ENCODE peak calls at places on chromosomes 12 and 14, in four cellular contexts. K is cardiac muscle cell, I is breast epithelium, L is lung. S is an unnamed sample.

GRCh38 chr14:105255021-105255507 is 6.7 kb downstream of the BTBD6 start:
- DNase-seq in K (peak), I (no peak), L (no peak), S (peak)

GRCh38 chr12:4261655-4262054 is 11.9 kb upstream of the CCND2 start:
- DNase-seq in K (no peak), I (no peak), L (no peak), S (peak)

GRCh38 chr12:87960557-87960956 is 68.6 kb downstream of the C12orf50 start:
- DNase-seq in K (no peak), I (no peak), L (no peak), S (no peak)

GRCh38 chr14:24838945-24839616 is 205.1 kb upstream of the GZMB start:
- DNase-seq in K (peak), I (no peak), L (no peak), S (no peak)

GRCh38 chr14:36747411-36748184 is 85.9 kb downstream of the PAX9 start:
- DNase-seq in K (no peak), I (no peak), L (no peak), S (no peak)

GRCh38 chr12:25373396-25373795 is 122.7 kb upstream of the KRAS start:
- DNase-seq in K (no peak), I (no peak), L (no peak), S (no peak)

GRCh38 chr12:78442454-78442801 is 422.1 kb upstream of the SYT1 start:
- DNase-seq in K (peak), I (no peak), L (no peak), S (no peak)

GRCh38 chr12:29309320-29309902 is 71.6 kb downstream of the ERGIC2 start:
- DNase-seq in K (peak), I (no peak), L (no peak), S (no peak)

GRCh38 chr12:14896477-14897184 is 11.0 kb upstream of the MGP start:
- DNase-seq in K (peak), I (no peak), L (no peak), S (no peak)

GRCh38 chr14:58994130-58994529 is 194.3 kb upstream of the DAAM1 start:
- DNase-seq in K (no peak), I (no peak), L (no peak), S (no peak)

GRCh38 chr12:59615392-59616165 is 19.8 kb downstream of the SLC16A7 start:
- DNase-seq in K (no peak), I (no peak), L (no peak), S (no peak)

GRCh38 chr12:115223322-115223721 is 539.3 kb upstream of the TBX3 start:
- DNase-seq in K (peak), I (no peak), L (no peak), S (no peak)

GRCh38 chr12:77064891-77065360 is 443 bp downstream of the E2F7 start:
- DNase-seq in K (no peak), I (peak), L (no peak), S (no peak)

GRCh38 chr14:78092040-78092439 is 78.1 kb upstream of the NRXN3 start:
- DNase-seq in K (no peak), I (no peak), L (no peak), S (no peak)

GRCh38 chr12:49260831-49261363 is 4.0 kb upstream of the TUBA1C start:
- DNase-seq in K (peak), I (no peak), L (no peak), S (no peak)

GRCh38 chr12:47935196-47935595 is 28.2 kb upstream of the TMEM106C start:
- DNase-seq in K (peak), I (no peak), L (no peak), S (no peak)

GRCh38 chr12:121167232-121167820 is 34.6 kb downstream of the P2RX7 start:
- DNase-seq in K (peak), I (no peak), L (no peak), S (no peak)

DNA sequence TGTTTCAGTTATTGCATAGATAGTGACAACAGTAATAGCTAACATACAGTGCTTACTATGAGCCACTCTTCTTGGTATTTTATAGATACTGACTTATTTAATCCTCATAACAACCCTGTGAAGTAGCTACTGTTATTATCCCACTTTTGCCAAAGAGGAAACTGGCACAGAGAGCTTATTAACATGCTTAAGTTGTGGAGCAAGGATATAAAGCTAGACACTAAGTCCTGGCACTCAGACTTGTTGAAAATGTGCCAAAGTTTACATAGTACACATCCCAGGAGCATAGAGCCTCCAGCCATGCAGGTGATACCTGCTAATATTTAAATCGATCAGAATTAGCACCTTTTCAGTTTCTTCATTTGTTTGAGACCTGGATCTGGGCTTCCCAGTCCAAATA is 41.8 kb downstream of the VEZT start:
- DNase-seq in K (no peak), I (no peak), L (no peak), S (no peak)
- TF ChIP-seq CTCF in K (no peak), I (no peak), L (no peak), S (no peak)

GRCh38 chr12:94148841-94149780 is 734 bp downstream of the PLXNC1 start:
- DNase-seq in K (peak), I (no peak), L (no peak), S (peak)
- TF ChIP-seq CTCF in K (peak), I (no peak), L (peak), S (peak)

GRCh38 chr12:6180300-6181051 is 19.7 kb upstream of the CD9 start:
- DNase-seq in K (peak), I (no peak), L (peak), S (no peak)

GRCh38 chr12:6177593-6178358 is 22.4 kb upstream of the CD9 start:
- DNase-seq in K (no peak), I (no peak), L (no peak), S (no peak)

GRCh38 chr12:6181166-6181565 is 19.0 kb upstream of the CD9 start:
- DNase-seq in K (no peak), I (no peak), L (no peak), S (no peak)

GRCh38 chr12:6181583-6182278 is 18.5 kb upstream of the CD9 start:
- DNase-seq in K (peak), I (no peak), L (no peak), S (no peak)

GRCh38 chr12:6178981-6179761 is 21.0 kb upstream of the CD9 start:
- DNase-seq in K (peak), I (no peak), L (no peak), S (no peak)
- TF ChIP-seq CTCF in K (peak), I (no peak), L (no peak), S (no peak)

DNA sequence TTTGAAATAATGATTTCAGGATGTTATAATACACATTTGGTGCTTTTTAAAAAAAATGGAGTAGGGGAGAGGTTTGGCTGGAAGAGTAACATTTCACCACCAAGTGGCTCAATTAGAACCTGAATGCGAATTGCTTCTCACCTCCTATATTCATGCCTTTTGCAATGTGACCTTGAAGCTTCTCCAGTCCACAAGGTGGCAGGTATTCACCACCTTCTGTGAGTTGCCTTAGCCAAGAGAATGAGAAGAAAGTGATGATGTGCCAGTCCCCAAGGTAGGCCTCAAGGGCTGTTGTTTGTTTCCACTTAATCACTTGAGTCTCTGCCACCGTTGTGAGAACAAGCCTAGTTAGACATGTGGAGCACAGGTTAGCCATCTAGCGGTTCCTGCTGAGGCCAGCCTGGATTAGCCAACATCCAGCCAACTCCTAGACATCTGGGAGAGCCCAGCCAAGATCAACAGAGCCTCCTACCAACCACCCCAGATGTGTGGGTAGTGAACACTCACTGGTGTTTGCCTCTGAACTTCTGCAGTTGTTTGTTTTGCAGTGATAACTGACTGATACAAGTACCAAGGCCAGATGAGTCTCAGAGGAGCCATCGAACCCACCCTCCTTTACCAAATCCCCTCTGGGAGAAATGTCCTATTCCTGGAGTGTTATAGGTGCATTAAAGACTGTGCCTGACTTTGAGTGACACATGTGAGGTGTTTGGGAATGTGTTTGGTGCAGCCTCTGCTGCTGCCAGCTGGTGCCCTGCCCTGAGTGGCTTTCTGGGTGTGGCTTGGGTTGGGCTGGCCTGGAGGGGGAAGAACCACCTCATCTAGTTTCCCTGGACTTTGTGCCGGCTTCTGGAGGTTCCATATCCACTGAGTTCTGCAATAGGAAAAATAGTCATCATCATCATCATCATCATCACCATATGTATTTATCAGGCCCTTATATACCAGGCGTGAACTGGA is 132.5 kb upstream of the RFLNA start:
- DNase-seq in K (no peak), I (no peak), L (no peak), S (no peak)
- TF ChIP-seq CTCF in K (no peak), I (no peak), L (no peak), S (no peak)

GRCh38 chr12:108304633-108305032 is 34.5 kb downstream of the CMKLR1 start:
- DNase-seq in K (peak), I (no peak), L (no peak), S (no peak)

GRCh38 chr12:108299980-108300696 is 39.0 kb downstream of the CMKLR1 start:
- DNase-seq in K (no peak), I (no peak), L (no peak), S (no peak)

GRCh38 chr12:108301346-108301745 is 37.8 kb downstream of the CMKLR1 start:
- DNase-seq in K (no peak), I (no peak), L (no peak), S (no peak)

GRCh38 chr12:108302034-108302433 is 37.1 kb downstream of the CMKLR1 start:
- DNase-seq in K (no peak), I (no peak), L (no peak), S (no peak)

DNA sequence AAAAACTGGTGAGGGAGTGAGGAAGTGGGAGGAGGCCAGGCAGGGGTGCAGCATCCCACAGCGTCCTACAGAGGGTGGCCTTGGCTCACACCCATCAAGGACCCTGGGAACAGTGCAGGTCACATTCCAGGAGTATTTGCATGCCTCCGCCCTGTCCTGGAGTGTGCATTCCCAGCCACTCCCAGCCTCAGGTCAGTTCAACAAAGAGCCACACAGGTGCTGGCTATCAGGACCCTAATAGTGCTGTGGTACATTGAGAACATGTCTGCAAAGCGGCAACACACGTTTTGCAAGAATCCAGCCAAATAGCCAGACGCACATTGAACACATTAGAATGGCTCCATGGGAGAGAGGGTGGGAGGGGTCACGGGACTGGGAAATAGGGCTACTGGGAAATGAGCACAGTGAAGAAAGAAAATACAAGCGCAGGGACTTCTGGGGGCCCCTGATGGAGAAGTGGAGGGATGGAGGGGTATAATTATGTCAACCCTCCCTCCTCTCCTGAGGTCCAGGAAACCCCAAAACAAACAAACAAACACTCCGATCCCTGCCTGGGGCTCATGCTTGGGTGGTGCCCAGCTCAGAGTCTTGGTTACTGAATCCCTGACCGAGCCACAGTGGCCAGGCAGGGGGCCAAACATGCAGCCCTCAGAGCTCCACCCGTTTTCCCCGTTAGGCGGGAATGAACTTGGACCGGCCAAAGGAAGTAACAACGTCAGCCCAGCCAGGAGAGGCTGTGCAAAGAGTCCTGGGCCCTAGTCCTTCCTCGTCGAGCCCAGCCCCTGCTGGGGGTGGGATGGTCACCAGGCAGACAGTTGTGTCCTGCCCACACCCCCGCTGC is 36.4 kb downstream of the CMKLR1 start:
- DNase-seq in K (peak), I (peak), L (peak), S (no peak)
- TF ChIP-seq CTCF in K (no peak), I (no peak), L (no peak), S (no peak)

S was measured in GM13976.